ENCODE peak calls at places on chromosomes 6 and 20, in six cellular contexts. Z is T-helper 9 cell; O is stimulated activated CD8-positive, alpha-beta memory T cell treated with anti-CD3 and anti-CD28 coated beads, Interleukin-15, amount 100 ng/mL, for 24 hours; G is endothelial cell; P is nucleus accumbens; T is DMS153. I is an unnamed sample.

GRCh38 chr6:89613790-89614189 is 24.8 kb downstream of the LYRM2 start:
- DNase-seq in T (no peak), O (no peak), G (no peak), P (no peak), Z (no peak), I (no peak)

GRCh38 chr6:164370773-164371172 is 938.6 kb downstream of the C6orf118 start:
- DNase-seq in O (no peak), P (no peak), Z (no peak), G (no peak), T (no peak), I (no peak)

GRCh38 chr6:147924598-147924997 is 416.1 kb downstream of the SAMD5 start:
- DNase-seq in Z (no peak), P (no peak), O (no peak), T (no peak), G (no peak), I (no peak)

GRCh38 chr6:63783096-63783495 is 147.5 kb downstream of the PHF3 start:
- DNase-seq in P (no peak), G (no peak), O (no peak), Z (no peak), T (no peak), I (no peak)

GRCh38 chr20:63089051-63089907 is 82.5 kb upstream of the BHLHE23 start:
- DNase-seq in Z (no peak), T (peak; percentile 29), P (no peak), G (no peak), O (no peak), I (peak; percentile 33)

GRCh38 chr6:117512056-117512828 is 29.8 kb downstream of the DCBLD1 start:
- DNase-seq in G (no peak), P (no peak), T (no peak), Z (no peak), O (no peak), I (no peak)

GRCh38 chr6:130927305-130927704 is 100.1 kb downstream of the SMLR1 start:
- DNase-seq in P (no peak), Z (no peak), O (no peak), T (no peak), G (no peak), I (no peak)

GRCh38 chr6:150605333-150605732 is 5.6 kb downstream of the PLEKHG1 start:
- DNase-seq in P (no peak), G (no peak), T (no peak), O (no peak), Z (no peak), I (no peak)

GRCh38 chr20:33667245-33668086 is 723 bp downstream of the ACTL10 start:
- DNase-seq in T (peak; percentile 56), G (no peak), P (peak; percentile 70), Z (peak; percentile 29), O (no peak), I (peak; percentile 72)

GRCh38 chr6:42569102-42570028 is 5.5 kb downstream of the UBR2 start:
- DNase-seq in O (no peak), T (no peak), Z (no peak), G (no peak), P (no peak), I (no peak)

GRCh38 chr20:40532103-40532502 is 156.9 kb downstream of the MAFB start:
- DNase-seq in T (no peak), P (no peak), O (no peak), Z (no peak), G (peak; percentile 15), I (no peak)

GRCh38 chr6:74585779-74586178 is 620.1 kb downstream of the COL12A1 start:
- DNase-seq in T (no peak), P (no peak), O (no peak), G (no peak), Z (no peak), I (no peak)

GRCh38 chr6:107540465-107540857 is 50.5 kb downstream of the SOBP start:
- DNase-seq in T (peak; percentile 38), O (no peak), P (no peak), G (no peak), Z (no peak), I (no peak)

GRCh38 chr6:144722925-144723324 is 437.8 kb downstream of the UTRN start:
- DNase-seq in G (no peak), T (no peak), Z (no peak), O (no peak), P (no peak), I (no peak)

GRCh38 chr20:58627212-58628072 is 23.6 kb upstream of the STX16 start:
- DNase-seq in O (no peak), Z (peak; percentile 12), T (no peak), P (no peak), G (no peak), I (no peak)

GRCh38 chr6:121436966-121437756 is 1.7 kb downstream of the GJA1 start:
- DNase-seq in Z (no peak), G (peak; percentile 60), T (no peak), O (no peak), P (no peak), I (peak; percentile 64)

GRCh38 chr6:1507251-1507650 is 102.5 kb upstream of the FOXC1 start:
- DNase-seq in Z (no peak), G (no peak), T (no peak), O (no peak), P (no peak), I (no peak)

GRCh38 chr20:54340667-54341081 is 132.8 kb downstream of the PFDN4 start:
- DNase-seq in Z (no peak), G (no peak), T (no peak), O (no peak), P (no peak), I (no peak)

GRCh38 chr20:31587545-31588389 is 17.3 kb upstream of the ID1 start:
- DNase-seq in G (no peak), P (peak; percentile 11), Z (no peak), T (no peak), O (no peak), I (peak; percentile 70)

GRCh38 chr6:138429731-138430130 is 25.7 kb downstream of the HEBP2 start:
- DNase-seq in O (no peak), T (no peak), P (no peak), Z (no peak), G (no peak), I (no peak)

GRCh38 chr20:52899221-52899620 is 72.9 kb upstream of the TSHZ2 start:
- DNase-seq in Z (no peak), P (no peak), T (no peak), O (no peak), G (no peak), I (no peak)

GRCh38 chr6:124541601-124542000 is 420.6 kb upstream of the RNF217 start:
- DNase-seq in P (no peak), G (no peak), Z (no peak), T (no peak), O (no peak), I (no peak)

GRCh38 chr6:21538186-21538798 is 55.3 kb upstream of the SOX4 start:
- DNase-seq in Z (no peak), P (no peak), O (no peak), G (no peak), T (no peak), I (no peak)

GRCh38 chr6:157022022-157022740 is 245.0 kb downstream of the ARID1B start:
- DNase-seq in O (peak; percentile 73), Z (peak; percentile 85), T (no peak), G (peak; percentile 87), P (peak; percentile 88), I (peak; percentile 92)

GRCh38 chr20:57473246-57474042 is 51.5 kb downstream of the CTCFL start:
- DNase-seq in G (no peak), T (peak; percentile 82), Z (no peak), P (no peak), O (no peak), I (no peak)

GRCh38 chr20:52054123-52054522 is 137.5 kb downstream of the ZFP64 start:
- DNase-seq in O (no peak), P (no peak), T (no peak), Z (no peak), G (no peak), I (no peak)

GRCh38 chr20:47318027-47318595 is 38.4 kb downstream of the ZMYND8 start:
- DNase-seq in T (no peak), G (peak; percentile 10), Z (no peak), O (no peak), P (peak; percentile 52), I (no peak)

GRCh38 chr6:81214414-81215091 is 537.9 kb downstream of the TENT5A start:
- DNase-seq in P (no peak), Z (no peak), T (peak; percentile 20), O (no peak), G (no peak), I (peak; percentile 27)